ENCODE peak calls at places on chromosomes 12 and 14, in ten cellular contexts. K is adrenal gland, H is A549, I is Peyer's patch, M is H9, F is sigmoid colon, W is suprapubic skin, B is GM13977, G is endothelial cell, Q is HFF-Myc. A is an unnamed sample.

GRCh38 chr12:40587970-40588369 is 104.3 kb upstream of the CNTN1 start:
- DNase-seq in K (no peak), H (no peak), I (no peak), M (no peak), F (no peak), W (no peak), B (no peak), G (no peak), Q (no peak), A (no peak)

GRCh38 chr12:129615001-129615400 is 288.8 kb downstream of the TMEM132D start:
- DNase-seq in K (no peak), H (no peak), I (no peak), M (no peak), F (no peak), W (no peak), B (no peak), G (no peak), Q (no peak), A (no peak)

GRCh38 chr12:87155616-87156015 is 873.6 kb downstream of the C12orf50 start:
- DNase-seq in K (no peak), H (no peak), I (no peak), M (no peak), F (no peak), W (no peak), B (no peak), G (no peak), Q (no peak), A (no peak)

GRCh38 chr12:109523071-109523470 is 45.6 kb downstream of the UBE3B start:
- DNase-seq in K (peak), H (no peak), I (no peak), M (no peak), F (no peak), W (no peak), B (no peak), G (no peak), Q (no peak), A (no peak)

GRCh38 chr14:24993631-24994030 is 56.3 kb downstream of the STXBP6 start:
- DNase-seq in K (no peak), H (no peak), I (no peak), M (no peak), F (no peak), W (no peak), B (no peak), G (no peak), Q (no peak), A (no peak)

GRCh38 chr12:68636268-68636667 is 25.6 kb downstream of the RAP1B start:
- DNase-seq in K (no peak), H (no peak), I (no peak), M (no peak), F (no peak), W (no peak), B (no peak), G (no peak), Q (no peak), A (no peak)

GRCh38 chr12:13631873-13632272 is 349.5 kb downstream of the GRIN2B start:
- DNase-seq in K (no peak), H (no peak), I (no peak), M (no peak), F (no peak), W (no peak), B (no peak), G (no peak), Q (no peak), A (no peak)

GRCh38 chr14:100891501-100892445 is 11.7 kb downstream of the RTL1 start:
- DNase-seq in K (peak), H (no peak), I (no peak), M (peak), F (peak), W (peak), B (no peak), G (no peak), Q (no peak), A (no peak)

GRCh38 chr12:28583771-28584261 is 393.6 kb downstream of the CCDC91 start:
- DNase-seq in K (no peak), H (no peak), I (no peak), M (no peak), F (no peak), W (no peak), B (no peak), G (no peak), Q (peak), A (no peak)

GRCh38 chr14:47674546-47675238 is 713 bp downstream of the MDGA2 start:
- DNase-seq in K (no peak), H (no peak), I (no peak), M (peak), F (no peak), W (no peak), B (peak), G (peak), Q (no peak), A (no peak)

GRCh38 chr14:68546839-68547238 is 246.0 kb downstream of the ZFP36L1 start:
- DNase-seq in K (no peak), H (no peak), I (no peak), M (no peak), F (no peak), W (no peak), B (no peak), G (no peak), Q (no peak), A (no peak)

GRCh38 chr12:4562034-4562657 is at the start of gene DYRK4:
- DNase-seq in K (peak), H (no peak), I (no peak), M (peak), F (peak), W (no peak), B (no peak), G (peak), Q (peak), A (peak)

GRCh38 chr12:49422038-49422575 is 54.8 kb downstream of the SPATS2 start:
- DNase-seq in K (no peak), H (no peak), I (no peak), M (no peak), F (no peak), W (no peak), B (no peak), G (no peak), Q (no peak), A (no peak)

GRCh38 chr14:64801800-64802199 is 77.9 kb downstream of the SPTB start:
- DNase-seq in K (peak), H (peak), I (no peak), M (peak), F (no peak), W (no peak), B (peak), G (peak), Q (no peak), A (peak)

GRCh38 chr14:50340945-50341344 is 28.8 kb downstream of the DMAC2L start:
- DNase-seq in K (no peak), H (no peak), I (no peak), M (peak), F (no peak), W (no peak), B (no peak), G (no peak), Q (no peak), A (no peak)

GRCh38 chr14:38039526-38039925 is 168.2 kb upstream of the SSTR1 start:
- DNase-seq in K (no peak), H (no peak), I (no peak), M (no peak), F (no peak), W (no peak), B (no peak), G (no peak), Q (peak), A (no peak)

GRCh38 chr14:95286649-95287048 is 33.1 kb downstream of the CLMN start:
- DNase-seq in K (peak), H (no peak), I (peak), M (peak), F (no peak), W (peak), B (no peak), G (no peak), Q (no peak), A (no peak)

GRCh38 chr12:48442191-48442828 is 30.0 kb upstream of the ANP32D start:
- DNase-seq in K (no peak), H (peak), I (no peak), M (peak), F (no peak), W (no peak), B (no peak), G (no peak), Q (no peak), A (no peak)

DNA sequence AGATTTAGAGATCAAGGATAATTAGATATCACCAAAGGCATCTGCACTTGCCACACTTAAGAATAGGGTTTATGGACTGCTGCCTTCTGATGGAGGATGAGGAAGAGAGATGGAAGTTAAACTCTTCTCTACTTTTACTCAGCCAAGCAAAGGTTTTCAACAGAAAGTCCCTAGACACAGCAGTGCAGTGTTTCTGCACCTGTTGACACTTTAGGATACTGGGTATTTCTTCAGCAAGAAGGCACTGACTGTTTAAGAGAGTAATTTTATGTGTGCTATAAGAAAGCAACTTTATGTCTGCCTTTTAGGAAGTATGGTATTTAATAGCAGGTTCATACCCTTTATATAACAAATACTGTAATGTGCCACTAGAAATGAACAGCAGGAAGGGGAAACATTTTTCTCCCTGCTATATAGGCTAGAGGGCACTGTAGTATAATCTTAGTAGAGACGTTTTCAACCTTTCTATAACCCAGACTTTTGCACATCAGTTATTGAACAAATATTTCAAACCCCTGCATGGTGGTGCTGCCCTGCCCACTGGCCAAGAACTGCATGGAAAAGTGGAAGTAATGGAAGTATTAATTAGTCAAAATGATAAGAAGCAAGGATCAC is 225.0 kb upstream of the GRIP1 start:
- DNase-seq in K (no peak), H (no peak), I (no peak), M (no peak), F (no peak), W (no peak), B (no peak), G (no peak), Q (no peak), A (no peak)
- TF ChIP-seq CTCF in K (no peak), H (peak), I (no peak), M (no peak), F (no peak), W (no peak), B (no peak), G (no peak), Q (no peak), A (no peak)

GRCh38 chr14:55245657-55246268 is 25.5 kb upstream of the FBXO34 start:
- DNase-seq in K (no peak), H (no peak), I (no peak), M (no peak), F (no peak), W (no peak), B (peak), G (peak), Q (no peak), A (peak)
- TF ChIP-seq CTCF in K (peak), H (peak), I (peak), M (peak), F (no peak), W (no peak), B (peak), G (peak), Q (peak), A (peak)

GRCh38 chr12:45125997-45126396 is 75.1 kb upstream of the DBX2 start:
- DNase-seq in K (no peak), H (no peak), I (no peak), M (no peak), F (no peak), W (no peak), B (no peak), G (no peak), Q (no peak), A (no peak)

GRCh38 chr12:45124485-45125155 is 73.7 kb upstream of the DBX2 start:
- DNase-seq in K (no peak), H (no peak), I (no peak), M (no peak), F (no peak), W (no peak), B (no peak), G (no peak), Q (no peak), A (no peak)

GRCh38 chr12:45122776-45123380 is 72.0 kb upstream of the DBX2 start:
- DNase-seq in K (no peak), H (no peak), I (no peak), M (no peak), F (no peak), W (no peak), B (no peak), G (peak), Q (peak), A (peak)

GRCh38 chr12:45121224-45121623 is 70.3 kb upstream of the DBX2 start:
- DNase-seq in K (no peak), H (no peak), I (no peak), M (no peak), F (no peak), W (no peak), B (no peak), G (no peak), Q (no peak), A (no peak)
- TF ChIP-seq CTCF in K (no peak), H (no peak), I (no peak), M (peak), F (no peak), W (no peak), B (no peak), G (peak), Q (no peak), A (no peak)

GRCh38 chr12:76688627-76689026 is 75.3 kb upstream of the ZDHHC17 start:
- DNase-seq in K (no peak), H (no peak), I (no peak), M (no peak), F (no peak), W (no peak), B (no peak), G (no peak), Q (no peak), A (no peak)
- TF ChIP-seq CTCF in K (no peak), H (no peak), I (no peak), M (peak), F (no peak), W (no peak), B (peak), G (peak), Q (peak), A (peak)

DNA sequence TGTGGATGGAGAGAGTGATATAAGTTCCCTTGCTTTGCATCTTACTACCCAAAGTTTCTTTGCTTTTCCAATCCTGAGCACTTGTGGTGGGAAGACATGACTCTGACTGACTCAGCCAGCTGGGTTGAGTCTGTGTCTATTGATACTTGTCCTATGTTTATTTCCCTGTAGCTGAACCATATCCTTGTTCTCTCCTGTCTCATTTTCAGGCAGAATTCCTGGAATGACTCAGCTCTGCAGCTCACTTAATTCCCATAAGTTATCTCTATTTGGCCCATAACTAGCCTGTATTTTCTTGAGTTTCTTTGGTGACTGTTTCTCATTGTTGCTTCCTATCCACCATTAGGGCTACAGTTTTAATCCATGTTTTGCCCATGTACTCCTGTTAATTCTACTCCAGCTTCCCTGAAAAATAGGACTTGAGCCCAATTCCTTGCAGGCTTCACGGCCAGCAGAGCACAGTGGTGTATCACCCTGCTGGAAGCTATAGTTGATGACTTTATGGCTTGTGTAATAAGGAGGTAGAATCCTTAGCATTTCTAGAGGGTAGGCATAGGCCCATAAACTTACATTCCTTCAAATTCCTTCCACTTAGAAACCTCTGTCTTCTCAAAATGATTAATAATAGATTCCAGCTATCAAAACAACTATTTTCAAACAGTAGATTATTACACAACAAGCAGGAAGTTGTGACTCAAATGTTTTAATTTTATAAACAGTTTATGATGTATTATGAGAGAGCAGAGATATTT is 183.1 kb downstream of the TMTC3 start:
- DNase-seq in K (no peak), H (peak), I (no peak), M (no peak), F (no peak), W (no peak), B (no peak), G (no peak), Q (peak), A (no peak)
- TF ChIP-seq CTCF in K (no peak), H (peak), I (no peak), M (no peak), F (no peak), W (no peak), B (no peak), G (no peak), Q (no peak), A (no peak)

GRCh38 chr12:65170245-65170881 is 980 bp downstream of the LEMD3 start:
- DNase-seq in K (peak), H (peak), I (peak), M (peak), F (peak), W (peak), B (peak), G (peak), Q (no peak), A (peak)

GRCh38 chr12:65171870-65172269 is 2.5 kb downstream of the LEMD3 start:
- DNase-seq in K (no peak), H (no peak), I (no peak), M (no peak), F (no peak), W (no peak), B (no peak), G (no peak), Q (no peak), A (no peak)

GRCh38 chr12:65168606-65169310 is 625 bp upstream of the LEMD3 start:
- DNase-seq in K (no peak), H (no peak), I (no peak), M (no peak), F (no peak), W (no peak), B (no peak), G (no peak), Q (no peak), A (no peak)

GRCh38 chr12:65169311-65170244 is at the start of gene LEMD3:
- DNase-seq in K (peak), H (peak), I (peak), M (peak), F (peak), W (peak), B (peak), G (peak), Q (peak), A (peak)

GRCh38 chr12:65171073-65171472 is 1.7 kb downstream of the LEMD3 start:
- DNase-seq in K (no peak), H (no peak), I (no peak), M (no peak), F (no peak), W (no peak), B (no peak), G (no peak), Q (no peak), A (no peak)
- TF ChIP-seq CTCF in K (no peak), H (no peak), I (no peak), M (no peak), F (no peak), W (no peak), B (no peak), G (no peak), Q (no peak), A (no peak)

GRCh38 chr12:6963016-6963731 is 7.3 kb downstream of the PHB2 start:
- DNase-seq in K (no peak), H (no peak), I (no peak), M (peak), F (peak), W (no peak), B (no peak), G (no peak), Q (no peak), A (peak)

GRCh38 chr12:6960291-6961277 is 9.4 kb downstream of the PTPN6 start:
- DNase-seq in K (peak), H (no peak), I (no peak), M (no peak), F (peak), W (no peak), B (peak), G (no peak), Q (no peak), A (no peak)

GRCh38 chr12:6962285-6963015 is 8.0 kb downstream of the PHB2 start:
- DNase-seq in K (no peak), H (no peak), I (no peak), M (peak), F (peak), W (no peak), B (no peak), G (no peak), Q (no peak), A (peak)

GRCh38 chr12:6961278-6961694 is 9.2 kb downstream of the PHB2 start:
- DNase-seq in K (peak), H (no peak), I (peak), M (no peak), F (peak), W (no peak), B (peak), G (no peak), Q (no peak), A (no peak)

DNA sequence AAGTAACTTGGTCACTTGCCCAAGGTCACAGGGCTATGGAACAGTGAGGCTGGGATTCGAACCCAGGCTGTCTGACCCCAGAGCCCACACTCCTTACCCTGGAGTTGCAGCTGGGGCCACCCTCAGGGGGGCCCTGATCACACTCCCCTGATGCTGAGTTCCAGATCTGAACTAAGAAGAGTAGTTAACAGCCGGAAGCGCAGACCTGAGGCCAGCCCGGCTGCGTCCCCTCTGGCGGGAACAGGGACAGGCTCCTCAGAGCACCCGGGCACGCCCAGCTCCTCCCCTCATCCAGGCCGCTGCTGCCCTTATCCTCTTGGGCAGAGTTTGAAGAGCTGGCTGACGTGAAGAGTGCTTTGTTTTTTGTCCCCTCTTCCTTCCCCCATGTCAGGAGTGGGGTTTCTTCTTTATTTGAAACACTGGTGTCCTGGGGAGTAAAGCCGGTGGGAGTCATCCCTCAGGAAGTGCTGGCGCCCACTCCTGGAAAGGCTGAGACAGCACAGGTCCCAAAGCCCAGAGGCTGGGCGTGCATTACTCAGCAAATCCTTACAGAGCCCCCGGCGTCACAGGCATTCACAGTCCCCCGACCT is 8.7 kb downstream of the PHB2 start:
- DNase-seq in K (peak), H (peak), I (no peak), M (peak), F (peak), W (no peak), B (peak), G (peak), Q (no peak), A (peak)
- TF ChIP-seq CTCF in K (peak), H (peak), I (peak), M (peak), F (peak), W (peak), B (peak), G (no peak), Q (peak), A (peak)

DNA sequence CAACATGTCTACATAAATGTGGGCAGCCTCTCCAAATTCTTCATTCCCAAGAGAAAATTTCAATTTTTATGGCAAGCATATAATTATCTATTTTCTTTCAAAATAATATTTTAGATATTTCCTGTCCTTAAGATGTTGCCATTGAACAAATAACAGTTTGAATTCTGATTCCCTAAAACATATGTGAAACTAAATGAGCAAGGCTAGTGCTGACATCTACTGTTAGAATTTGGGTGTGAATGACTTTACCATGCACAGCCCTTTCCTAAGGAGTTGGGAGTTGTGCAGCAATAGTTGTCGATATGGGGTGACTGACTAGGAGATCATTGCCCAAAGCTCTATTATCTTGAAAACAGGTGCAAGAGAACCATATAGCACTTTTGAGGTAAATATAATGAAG is 108.2 kb upstream of the SLC38A4 start:
- DNase-seq in K (no peak), H (peak), I (no peak), M (no peak), F (no peak), W (no peak), B (peak), G (peak), Q (peak), A (peak)
- TF ChIP-seq CTCF in K (peak), H (peak), I (peak), M (peak), F (peak), W (no peak), B (peak), G (no peak), Q (peak), A (no peak)

DNA sequence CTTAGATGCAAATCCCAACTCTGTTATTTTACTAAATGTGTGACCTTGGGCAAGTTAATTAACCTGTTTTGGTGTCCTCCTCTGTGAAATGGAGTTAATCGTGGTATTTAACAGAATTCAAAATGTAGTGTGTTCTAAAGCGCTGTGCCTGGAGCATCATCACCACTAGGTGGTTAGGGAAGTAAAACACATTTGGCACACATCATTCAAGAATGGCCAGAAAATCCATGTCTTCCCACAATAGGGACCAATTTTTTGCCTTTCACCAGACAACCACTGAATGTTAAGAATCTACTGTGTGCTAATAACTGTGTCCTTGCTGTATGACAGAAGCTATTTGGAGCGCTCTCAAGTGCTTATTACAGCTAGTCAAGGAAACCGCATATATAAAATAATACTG is 133.4 kb downstream of the MON2 start:
- DNase-seq in K (no peak), H (no peak), I (no peak), M (no peak), F (no peak), W (no peak), B (no peak), G (no peak), Q (no peak), A (no peak)
- TF ChIP-seq CTCF in K (no peak), H (peak), I (no peak), M (peak), F (no peak), W (no peak), B (peak), G (peak), Q (peak), A (peak)